ENCODE peak calls at places on chromosomes 1 and 21, in five cellular contexts. Y is GM06990, E is upper lobe of right lung, H is endothelial cell, T is hepatocyte. O is an unnamed sample.

GRCh38 chr1:113046569-113046968 is 26.4 kb upstream of the LRIG2 start:
- DNase-seq in Y (no peak), E (no peak), H (no peak), T (no peak), O (no peak)

GRCh38 chr1:236451796-236452373 is 57.8 kb downstream of the EDARADD start:
- DNase-seq in Y (no peak), E (no peak), H (peak; percentile 39), T (no peak), O (peak; percentile 17)

GRCh38 chr1:45617618-45618017 is 6.2 kb downstream of the CCDC17 start:
- DNase-seq in Y (no peak), E (no peak), H (no peak), T (no peak), O (no peak)

GRCh38 chr1:88683516-88683847 is 591 bp upstream of the PKN2 start:
- DNase-seq in Y (no peak), E (peak; percentile 78), H (peak; percentile 35), T (peak; percentile 59), O (peak; percentile 24)

GRCh38 chr1:19563336-19564097 is 78.2 kb upstream of the CAPZB start:
- DNase-seq in Y (no peak), E (peak; percentile 66), H (no peak), T (peak; percentile 15), O (no peak)

GRCh38 chr1:21836729-21837128 is 24.7 kb downstream of the LDLRAD2 start:
- DNase-seq in Y (no peak), E (no peak), H (no peak), T (no peak), O (no peak)

GRCh38 chr1:26354972-26355371 is 1.0 kb upstream of the CRYBG2 start:
- DNase-seq in Y (no peak), E (no peak), H (no peak), T (no peak), O (no peak)

GRCh38 chr1:8448906-8449661 is 131.2 kb downstream of the SLC45A1 start:
- DNase-seq in Y (no peak), E (no peak), H (no peak), T (no peak), O (no peak)

GRCh38 chr1:178536844-178537371 is 24.0 kb downstream of the TEX35 start:
- DNase-seq in Y (no peak), E (no peak), H (no peak), T (peak; percentile 86), O (no peak)

GRCh38 chr1:183094376-183094775 is 71.2 kb downstream of the LAMC1 start:
- DNase-seq in Y (no peak), E (no peak), H (no peak), T (no peak), O (no peak)

GRCh38 chr21:45583831-45584509 is 41.7 kb upstream of the SLC19A1 start:
- DNase-seq in Y (no peak), E (peak; percentile 53), H (no peak), T (no peak), O (no peak)

GRCh38 chr1:161044908-161045748 is 649 bp downstream of the USF1 start:
- DNase-seq in Y (peak; percentile 76), E (peak; percentile 85), H (peak; percentile 59), T (peak; percentile 72), O (peak; percentile 87)

GRCh38 chr1:241942738-241943137 is 14.8 kb upstream of the BECN2 start:
- DNase-seq in Y (no peak), E (no peak), H (no peak), T (no peak), O (no peak)

GRCh38 chr1:57124768-57125446 is 159.1 kb upstream of the C8B start:
- DNase-seq in Y (peak; percentile 13), E (no peak), H (no peak), T (no peak), O (no peak)
- TF ChIP-seq CTCF in Y (peak; percentile 31), E (no peak), H (no peak), T (no peak), O (no peak)

DNA sequence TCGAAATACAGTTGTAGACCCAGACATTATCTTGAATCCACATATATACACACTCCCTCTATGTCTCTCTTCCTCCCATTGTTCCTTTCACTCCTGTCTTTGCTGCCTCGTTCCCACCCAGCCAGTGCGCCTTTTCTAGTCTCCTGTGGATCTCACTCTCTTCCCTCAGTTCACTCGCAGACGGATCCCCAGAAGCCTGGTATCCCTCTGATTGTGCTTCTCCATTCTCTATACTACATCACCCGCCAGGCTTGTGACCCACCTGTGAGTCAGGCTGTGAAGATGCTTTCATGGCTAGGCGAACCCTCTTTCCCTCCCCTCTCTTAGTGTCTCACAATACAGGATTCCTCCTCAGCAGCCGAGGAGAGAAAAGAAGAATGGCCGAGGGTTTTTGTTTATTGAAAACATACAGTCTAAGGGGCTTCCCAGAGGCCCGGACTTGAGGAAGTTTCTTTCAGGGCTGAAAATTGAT is 1.5 kb downstream of the HCN3 start:
- DNase-seq in Y (no peak), E (no peak), H (no peak), T (no peak), O (no peak)
- TF ChIP-seq CTCF in Y (no peak), E (no peak), H (no peak), T (no peak), O (peak; percentile 4)

DNA sequence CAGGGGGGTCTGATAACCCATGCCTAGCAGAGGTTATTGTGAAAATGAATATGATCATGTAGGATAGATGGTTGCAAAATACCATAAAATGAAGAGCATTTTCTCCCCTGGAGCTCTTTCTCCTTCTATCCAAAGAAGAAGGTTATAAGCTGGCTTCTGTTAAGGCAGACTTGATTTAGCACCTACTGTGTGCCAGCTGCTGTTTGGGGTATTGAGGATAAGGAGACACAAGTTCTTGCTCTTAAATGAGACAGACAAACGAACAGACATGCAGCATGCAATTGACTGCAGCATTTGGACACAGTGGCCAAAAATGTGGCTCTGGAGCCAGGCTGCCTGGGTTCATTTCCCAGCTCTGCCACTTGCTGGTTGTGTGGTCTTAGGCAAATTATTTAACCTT is 39.8 kb upstream of the ID3 start:
- DNase-seq in Y (no peak), E (no peak), H (no peak), T (no peak), O (no peak)
- TF ChIP-seq CTCF in Y (no peak), E (no peak), H (no peak), T (no peak), O (no peak)

GRCh38 chr1:185409345-185409744 is 92.3 kb upstream of the IVNS1ABP start:
- DNase-seq in Y (no peak), E (no peak), H (no peak), T (no peak), O (no peak)
- TF ChIP-seq CTCF in Y (no peak), E (no peak), H (no peak), T (no peak), O (no peak)

GRCh38 chr1:163820748-163821147 is 499.0 kb downstream of the NUF2 start:
- DNase-seq in Y (no peak), E (no peak), H (no peak), T (no peak), O (no peak)
- TF ChIP-seq CTCF in Y (no peak), E (peak; percentile 20), H (no peak), T (peak; percentile 39), O (peak; percentile 22)